ENCODE peak calls at places on chromosomes 7 and 10, in eight cellular contexts. C, U, X, D, L, A, O and K are unnamed samples.

GRCh38 chr10:133274751-133275682 is 1.7 kb downstream of the ADAM8 start:
- DNase-seq in D (peak), O (no peak), A (no peak), U (no peak), C (peak), X (peak), L (no peak), K (no peak)

GRCh38 chr10:100148353-100149211 is 37.2 kb downstream of the ERLIN1 start:
- DNase-seq in D (no peak), X (no peak), A (no peak), C (no peak), O (no peak), L (no peak), U (peak), K (no peak)

GRCh38 chr7:11642841-11643240 is 189.2 kb downstream of the THSD7A start:
- DNase-seq in L (no peak), U (no peak), C (no peak), O (no peak), A (no peak), X (no peak), D (no peak), K (no peak)

GRCh38 chr10:43867667-43868361 is 219.1 kb upstream of the ZNF32 start:
- DNase-seq in L (no peak), C (no peak), A (peak), D (no peak), X (no peak), O (no peak), U (no peak), K (no peak)

GRCh38 chr7:6590645-6591110 is 857 bp downstream of the INTS15 start:
- DNase-seq in X (no peak), A (no peak), L (no peak), O (peak), D (peak), C (no peak), U (peak), K (no peak)

GRCh38 chr10:84743483-84743882 is 415.1 kb downstream of the CCSER2 start:
- DNase-seq in D (peak), A (peak), C (no peak), U (no peak), X (no peak), L (no peak), O (peak), K (no peak)

GRCh38 chr10:27742926-27743735 is 2.5 kb downstream of the MKX start:
- DNase-seq in D (peak), X (peak), O (peak), A (peak), L (no peak), C (peak), U (no peak), K (no peak)

GRCh38 chr10:29946953-29947700 is 112.3 kb downstream of the JCAD start:
- DNase-seq in X (no peak), O (peak), U (no peak), A (peak), D (no peak), C (no peak), L (peak), K (no peak)

GRCh38 chr10:104581884-104582603 is 59.0 kb upstream of the SORCS3 start:
- DNase-seq in L (no peak), A (no peak), C (no peak), U (no peak), O (no peak), D (no peak), X (no peak), K (no peak)

GRCh38 chr7:45573636-45574470 is at the start of gene ADCY1:
- DNase-seq in L (no peak), X (no peak), U (no peak), C (no peak), D (peak), O (no peak), A (no peak), K (no peak)

GRCh38 chr10:119724630-119725549 is 960 bp upstream of the INPP5F start:
- DNase-seq in O (peak), D (peak), C (no peak), A (no peak), U (no peak), L (no peak), X (no peak), K (no peak)

GRCh38 chr7:11513460-11513859 is 318.5 kb downstream of the THSD7A start:
- DNase-seq in A (no peak), U (no peak), C (no peak), X (no peak), D (no peak), O (no peak), L (no peak), K (no peak)

GRCh38 chr7:4849390-4849789 is 12.4 kb downstream of the PAPOLB start:
- DNase-seq in A (no peak), O (peak), C (no peak), D (peak), L (no peak), U (peak), X (no peak), K (no peak)

GRCh38 chr10:15802375-15802949 is 57.8 kb downstream of the MINDY3 start:
- DNase-seq in D (no peak), X (no peak), L (no peak), A (peak), U (no peak), C (no peak), O (peak), K (no peak)

GRCh38 chr7:151691449-151691848 is 171.8 kb upstream of the RHEB start:
- DNase-seq in U (no peak), L (no peak), A (no peak), C (no peak), X (no peak), D (no peak), O (no peak), K (no peak)

GRCh38 chr10:120600871-120601644 is 144.0 kb downstream of the PLPP4 start:
- DNase-seq in O (peak), X (no peak), L (no peak), U (peak), A (no peak), C (no peak), D (no peak), K (no peak)

GRCh38 chr7:130298927-130299326 is 6.0 kb downstream of the CPA4 start:
- DNase-seq in U (no peak), L (peak), A (no peak), X (no peak), C (no peak), O (no peak), D (no peak), K (no peak)

GRCh38 chr10:17518338-17518737 is 63.9 kb upstream of the ST8SIA6 start:
- DNase-seq in A (no peak), X (no peak), D (no peak), O (no peak), U (no peak), C (no peak), L (no peak), K (no peak)

GRCh38 chr7:114986805-114987204 is 64.9 kb downstream of the MDFIC start:
- DNase-seq in L (no peak), X (no peak), A (no peak), U (no peak), C (no peak), O (peak), D (no peak), K (no peak)

GRCh38 chr10:102115775-102116174 is 4.4 kb downstream of the LDB1 start:
- DNase-seq in C (no peak), L (no peak), U (no peak), O (no peak), D (no peak), A (no peak), X (no peak), K (no peak)

GRCh38 chr7:21850531-21851285 is 95.0 kb downstream of the CDCA7L start:
- DNase-seq in D (no peak), U (no peak), C (no peak), O (peak), A (no peak), X (no peak), L (no peak), K (no peak)

GRCh38 chr7:63900394-63901203 is 98.0 kb upstream of the ZNF722 start:
- DNase-seq in C (peak), O (no peak), U (no peak), L (peak), X (peak), A (no peak), D (peak), K (peak)

GRCh38 chr10:129916506-129916995 is 47.5 kb downstream of the EBF3 start:
- DNase-seq in D (no peak), O (no peak), C (no peak), A (no peak), X (no peak), U (no peak), L (no peak), K (no peak)
- H3K27ac ChIP-seq in D (no peak), O (no peak), C (no peak), A (no peak), X (no peak), U (no peak), L (no peak), K (no peak)

DNA sequence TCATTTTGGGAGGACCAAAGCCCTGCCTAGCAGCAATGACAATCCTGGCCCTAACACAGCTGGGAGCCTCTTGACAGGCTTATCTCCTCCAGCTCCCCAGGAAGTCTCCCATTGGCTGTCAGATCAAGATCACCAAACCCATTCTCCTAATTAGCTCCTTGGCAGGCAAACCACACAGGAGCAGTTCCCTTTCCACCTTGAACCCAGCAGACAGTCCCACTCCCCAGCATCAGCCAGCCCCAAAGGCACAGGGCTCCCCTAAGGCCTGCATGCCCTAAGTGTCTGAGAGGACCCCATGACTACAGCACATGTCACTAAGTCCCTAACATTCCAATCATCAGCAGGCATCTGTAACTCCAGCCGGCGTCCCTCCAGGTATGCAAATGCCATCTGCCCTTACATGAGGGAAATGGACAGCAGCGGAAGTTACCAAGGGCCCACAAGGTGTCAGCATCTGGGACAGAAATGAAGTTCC is 348.5 kb downstream of the KCNMA1 start:
- DNase-seq in C (no peak), X (no peak), L (no peak), U (peak), A (no peak), D (no peak), O (peak), K (no peak)
- H3K27ac ChIP-seq in C (no peak), X (no peak), L (no peak), U (no peak), A (peak), D (no peak), O (peak), K (no peak)

DNA sequence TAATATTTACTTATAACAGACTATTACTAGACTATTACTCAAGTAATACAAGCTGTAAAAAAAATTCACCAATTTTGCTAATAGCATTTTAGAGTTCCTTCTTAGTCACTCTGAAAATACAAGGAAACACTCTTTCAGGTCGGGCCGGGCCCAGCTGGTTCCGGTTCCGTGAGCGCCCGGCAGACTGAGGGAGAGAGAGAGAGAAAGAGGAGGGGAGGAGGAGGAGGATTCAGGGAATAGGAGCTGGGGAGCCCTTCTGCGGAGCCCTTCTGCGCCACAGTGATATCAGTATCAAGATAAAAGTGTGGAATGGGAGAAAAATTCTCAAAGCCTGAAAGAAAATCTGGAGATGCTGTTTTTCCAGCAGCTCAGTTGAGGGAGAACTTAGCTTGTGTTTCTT is 30.5 kb upstream of the BHLHA15 start:
- DNase-seq in O (no peak), L (no peak), U (no peak), D (no peak), X (no peak), A (no peak), C (no peak), K (no peak)
- H3K27ac ChIP-seq in O (no peak), L (no peak), U (no peak), D (no peak), X (no peak), A (no peak), C (no peak), K (no peak)

GRCh38 chr7:150513758-150514157 is 914 bp upstream of the GIMAP7 start:
- DNase-seq in D (no peak), C (no peak), A (no peak), O (no peak), U (no peak), X (no peak), L (no peak), K (no peak)

GRCh38 chr7:150515752-150516151 is 1.1 kb downstream of the GIMAP7 start:
- DNase-seq in X (no peak), C (peak), L (no peak), A (no peak), O (no peak), U (no peak), D (no peak), K (no peak)

GRCh38 chr7:150516956-150517355 is 2.3 kb downstream of the GIMAP7 start:
- DNase-seq in O (no peak), A (no peak), L (no peak), X (no peak), U (no peak), D (no peak), C (no peak), K (no peak)

GRCh38 chr7:150514748-150515222 is at the start of gene GIMAP7:
- DNase-seq in D (peak), C (peak), U (no peak), O (no peak), X (peak), A (no peak), L (no peak), K (no peak)

DNA sequence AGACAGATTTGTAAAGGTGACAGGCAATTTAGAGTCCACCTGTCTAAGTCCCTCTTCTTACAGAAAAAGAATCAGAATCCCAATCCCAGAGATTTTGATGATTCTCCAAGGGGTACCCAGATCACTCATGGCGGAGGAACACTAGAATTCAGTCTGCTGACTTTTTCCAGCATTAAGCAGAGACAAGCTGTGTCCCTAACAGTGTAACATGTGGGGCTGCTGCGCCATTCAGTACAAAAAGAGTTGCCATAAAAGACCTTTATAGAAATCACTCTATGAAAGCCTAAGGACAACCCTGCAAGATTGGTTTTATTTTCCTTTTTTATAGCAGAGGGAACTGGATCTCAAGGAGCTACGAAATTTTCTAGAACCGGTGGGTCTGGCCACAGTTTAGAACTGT is 576 bp downstream of the GIMAP7 start:
- DNase-seq in D (no peak), U (no peak), O (no peak), C (peak), X (no peak), L (no peak), A (no peak), K (no peak)
- H3K27ac ChIP-seq in D (no peak), U (no peak), O (no peak), C (peak), X (peak), L (peak), A (no peak), K (no peak)

GRCh38 chr10:26733750-26734568 is 36.5 kb downstream of the PDSS1 start:
- DNase-seq in A (no peak), X (no peak), O (no peak), D (no peak), L (peak), U (no peak), C (no peak), K (peak)
- H3K27ac ChIP-seq in A (no peak), X (no peak), O (no peak), D (no peak), L (peak), U (no peak), C (no peak), K (peak)

DNA sequence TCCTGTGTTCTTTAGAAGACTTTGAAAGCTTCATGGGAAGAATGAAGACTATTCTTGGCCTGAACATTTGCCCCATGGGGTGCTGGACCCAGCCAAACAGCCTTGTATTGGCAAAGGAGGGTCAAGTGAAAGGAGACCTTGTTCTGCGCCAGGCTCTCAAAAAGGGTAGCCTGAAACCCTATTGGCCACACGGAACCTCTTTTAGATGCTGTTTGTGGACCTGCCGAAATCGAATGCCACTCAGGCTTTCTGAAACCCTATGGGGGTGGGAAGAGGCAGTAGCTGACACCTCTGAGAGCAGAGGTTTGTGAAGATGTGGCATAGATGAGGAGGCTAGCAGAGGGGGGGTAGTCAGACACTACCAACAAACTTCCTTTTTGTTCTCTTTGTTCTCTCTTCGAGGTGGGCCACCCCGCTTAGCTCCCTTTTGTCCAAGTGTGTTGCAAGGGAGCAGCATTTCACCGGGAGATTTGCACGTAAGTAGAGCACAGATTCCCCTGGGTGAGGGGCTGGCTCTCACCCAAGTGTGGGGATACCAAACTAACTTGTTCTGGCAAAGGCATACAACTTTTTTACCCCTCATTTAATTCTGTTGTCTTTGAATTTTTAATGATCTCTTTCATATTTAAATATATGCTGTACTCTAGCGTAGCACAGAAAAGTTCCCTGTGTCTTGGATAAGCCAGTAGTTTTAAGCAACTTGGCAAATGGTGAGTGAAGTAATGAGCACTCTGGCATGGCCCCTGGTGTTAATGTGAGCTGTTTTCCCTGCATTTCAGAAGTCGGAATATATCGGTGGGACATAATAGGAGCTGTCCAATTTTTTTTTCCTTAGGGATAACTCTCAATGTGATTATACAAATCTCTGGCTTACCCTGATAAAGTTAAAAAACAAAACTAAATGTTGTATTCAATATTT is 107.7 kb downstream of the SEPTIN7 start:
- DNase-seq in X (no peak), O (no peak), C (no peak), U (no peak), D (no peak), L (no peak), A (no peak), K (no peak)
- H3K27ac ChIP-seq in X (no peak), O (no peak), C (no peak), U (no peak), D (no peak), L (peak), A (no peak), K (peak)

DNA sequence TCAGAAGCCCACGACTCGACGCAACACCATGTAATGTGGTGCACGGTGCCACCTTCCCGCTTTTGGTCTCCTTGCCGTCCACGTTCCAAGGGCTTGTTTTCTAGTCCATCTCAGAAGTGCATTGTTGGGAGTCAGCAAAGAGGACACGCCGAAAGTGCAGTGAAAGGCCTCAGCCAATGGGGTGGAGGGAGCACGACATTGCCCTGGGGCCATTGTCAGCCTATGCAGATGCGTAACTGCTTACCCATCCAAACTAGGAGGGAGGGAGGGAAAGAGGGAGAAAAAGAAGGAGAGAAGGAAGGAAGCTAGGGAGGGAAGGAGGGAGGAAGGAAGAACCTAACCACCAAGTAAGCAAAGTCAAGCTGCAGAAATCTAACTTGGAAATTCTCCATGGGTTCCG is 202.4 kb downstream of the CCDC3 start:
- DNase-seq in A (no peak), O (no peak), U (no peak), X (no peak), D (no peak), L (no peak), C (no peak), K (no peak)
- H3K27ac ChIP-seq in A (no peak), O (no peak), U (no peak), X (no peak), D (no peak), L (no peak), C (no peak), K (no peak)

GRCh38 chr10:6052247-6053221 is 9.6 kb downstream of the IL2RA start:
- DNase-seq in X (peak), A (no peak), C (peak), O (no peak), U (no peak), D (peak), L (peak), K (no peak)
- H3K27ac ChIP-seq in X (peak), A (no peak), C (no peak), O (no peak), U (no peak), D (no peak), L (peak), K (no peak)

DNA sequence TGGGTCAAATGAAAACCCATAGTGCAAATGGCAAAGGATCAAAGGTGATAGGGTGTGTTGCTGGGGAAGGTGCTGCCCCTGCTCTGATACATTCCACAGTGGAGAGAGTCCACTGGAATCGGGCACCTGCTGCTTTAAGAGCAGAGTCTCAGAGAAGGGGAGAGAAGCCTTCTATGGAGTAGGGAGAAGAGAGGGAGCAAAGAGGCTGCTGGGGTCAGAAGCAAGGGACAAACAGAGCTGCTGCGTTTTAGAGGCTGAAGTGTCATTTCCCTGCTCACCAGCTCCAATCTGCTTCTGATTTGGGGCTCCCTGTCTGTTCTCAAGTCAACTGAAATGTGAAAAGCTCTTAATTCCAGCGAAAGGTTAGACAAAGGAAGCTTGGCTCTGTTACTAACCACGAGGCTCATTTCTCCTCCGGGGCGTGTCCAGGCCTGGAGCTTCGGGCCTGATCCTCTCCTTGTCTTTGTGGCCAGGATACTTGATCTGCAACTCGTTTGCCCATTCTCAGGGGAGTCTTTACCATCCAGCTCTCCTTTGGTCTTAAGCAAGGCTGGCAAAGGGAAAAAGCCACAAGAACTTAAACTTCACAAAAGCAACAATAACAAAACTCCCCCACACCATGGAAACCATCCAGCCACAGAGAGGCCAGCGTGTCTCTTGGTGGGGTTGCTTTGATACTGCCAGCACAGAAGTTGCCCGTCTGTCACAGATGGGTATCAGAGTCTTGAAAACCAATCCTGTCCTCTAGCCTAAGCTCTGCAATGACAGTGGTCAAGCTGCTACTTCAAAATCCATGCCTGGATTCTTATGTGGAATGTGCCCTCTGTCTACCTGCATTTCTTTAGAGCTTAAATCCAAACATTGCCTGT is 692.6 kb downstream of the SUGCT start:
- DNase-seq in A (peak), L (peak), U (no peak), D (no peak), X (no peak), O (peak), C (no peak), K (no peak)
- H3K27ac ChIP-seq in A (peak), L (peak), U (no peak), D (no peak), X (no peak), O (no peak), C (no peak), K (no peak)